ENCODE peak calls at places on chromosomes 13 and 19, in six cellular contexts. N, E, D, C, S and J are unnamed samples.

GRCh38 chr19:5308471-5309437 is 31.9 kb downstream of the PTPRS start:
- DNase-seq in N (no peak), E (peak; percentile 79), D (no peak), C (no peak), S (no peak), J (no peak)

GRCh38 chr13:95920485-95920884 is 132.7 kb downstream of the UGGT2 start:
- DNase-seq in N (no peak), E (no peak), D (no peak), C (no peak), S (no peak), J (no peak)

GRCh38 chr19:46904114-46905060 is 43.6 kb downstream of the ARHGAP35 start:
- DNase-seq in N (no peak), E (no peak), D (no peak), C (no peak), S (no peak), J (peak; percentile 6)

GRCh38 chr13:99344610-99345208 is 37.5 kb upstream of the GPR183 start:
- DNase-seq in N (no peak), E (no peak), D (no peak), C (no peak), S (no peak), J (no peak)

GRCh38 chr19:51593969-51594773 is 23.1 kb downstream of the ZNF175 start:
- DNase-seq in N (peak; percentile 88), E (peak; percentile 99), D (peak; percentile 97), C (peak; percentile 97), S (peak; percentile 89), J (peak; percentile 98)

GRCh38 chr19:16372065-16372915 is 47.7 kb downstream of the KLF2 start:
- DNase-seq in N (no peak), E (no peak), D (no peak), C (peak; percentile 46), S (no peak), J (no peak)

GRCh38 chr13:100721885-100722512 is 47.4 kb upstream of the TMTC4 start:
- DNase-seq in N (peak; percentile 4), E (peak; percentile 64), D (no peak), C (peak; percentile 75), S (no peak), J (peak; percentile 37)

GRCh38 chr13:84192125-84192524 is 309.9 kb upstream of the SLITRK1 start:
- DNase-seq in N (peak; percentile 89), E (no peak), D (no peak), C (no peak), S (no peak), J (no peak)

GRCh38 chr19:35040826-35041547 is 534 bp upstream of the HPN start:
- DNase-seq in N (no peak), E (peak; percentile 53), D (peak; percentile 92), C (peak; percentile 58), S (peak; percentile 48), J (no peak)

GRCh38 chr13:45256254-45256653 is 55.4 kb upstream of the KCTD4 start:
- DNase-seq in N (no peak), E (no peak), D (no peak), C (no peak), S (no peak), J (no peak)

GRCh38 chr19:611506-611869 is 21.8 kb downstream of the HCN2 start:
- DNase-seq in N (peak; percentile 96), E (no peak), D (no peak), C (peak; percentile 87), S (no peak), J (no peak)

GRCh38 chr19:32022946-32023832 is 322.2 kb upstream of the ZNF507 start:
- DNase-seq in N (no peak), E (no peak), D (no peak), C (no peak), S (no peak), J (no peak)

GRCh38 chr13:66159526-66159925 is 1070.6 kb downstream of the PCDH9 start:
- DNase-seq in N (no peak), E (no peak), D (no peak), C (no peak), S (no peak), J (no peak)

GRCh38 chr13:97268772-97269171 is 46.6 kb downstream of the MBNL2 start:
- DNase-seq in N (no peak), E (no peak), D (no peak), C (no peak), S (no peak), J (no peak)

GRCh38 chr19:41263042-41263849 is 926 bp upstream of the HNRNPUL1 start:
- DNase-seq in N (peak; percentile 65), E (no peak), D (peak; percentile 84), C (peak; percentile 96), S (no peak), J (peak; percentile 60)

GRCh38 chr19:22446605-22447004 is 24.5 kb upstream of the ZNF98 start:
- DNase-seq in N (no peak), E (no peak), D (no peak), C (no peak), S (no peak), J (no peak)

GRCh38 chr19:41367848-41368301 is 3.9 kb upstream of the B9D2 start:
- DNase-seq in N (peak; percentile 84), E (no peak), D (no peak), C (no peak), S (no peak), J (no peak)

GRCh38 chr19:16216744-16217670 is 19.3 kb downstream of the AP1M1 start:
- DNase-seq in N (no peak), E (no peak), D (no peak), C (peak; percentile 27), S (no peak), J (no peak)

GRCh38 chr19:16435238-16435911 is 36.4 kb downstream of the EPS15L1 start:
- DNase-seq in N (peak; percentile 89), E (peak; percentile 58), D (no peak), C (no peak), S (no peak), J (no peak)

GRCh38 chr19:47511681-47512080 is 3.2 kb downstream of the NAPA start:
- DNase-seq in N (no peak), E (no peak), D (no peak), C (no peak), S (no peak), J (no peak)

GRCh38 chr19:4115050-4115817 is 8.7 kb downstream of the MAP2K2 start:
- DNase-seq in N (no peak), E (peak; percentile 9), D (no peak), C (peak; percentile 83), S (no peak), J (no peak)

GRCh38 chr19:1680976-1681375 is 28.6 kb upstream of the TCF3 start:
- DNase-seq in N (no peak), E (no peak), D (no peak), C (no peak), S (no peak), J (no peak)